ENCODE peak calls at places on chromosome 1, in six cellular contexts. N is aorta, H is tibial nerve, I is A549, B is thoracic aorta, W is heart left ventricle. M is an unnamed sample.

GRCh38 chr1:229221106-229222019 is 49.5 kb upstream of the RAB4A start:
- DNase-seq in H (no peak), I (peak; percentile 53), B (no peak), W (no peak), N (no peak), M (no peak)

GRCh38 chr1:156848461-156849150 is 10.3 kb downstream of the INSRR start:
- DNase-seq in H (no peak), W (no peak), B (no peak), I (no peak), N (peak; percentile 68), M (no peak)

GRCh38 chr1:85555867-85556577 is 24.5 kb upstream of the CCN1 start:
- DNase-seq in W (no peak), H (no peak), I (no peak), B (no peak), N (no peak), M (no peak)

GRCh38 chr1:186835448-186835847 is 6.7 kb downstream of the PLA2G4A start:
- DNase-seq in B (no peak), H (no peak), W (no peak), N (no peak), I (no peak), M (no peak)

GRCh38 chr1:11384170-11384554 is 94.8 kb upstream of the DISP3 start:
- DNase-seq in N (no peak), H (no peak), W (no peak), B (no peak), I (no peak), M (no peak)

GRCh38 chr1:164132001-164132400 is 427.0 kb upstream of the PBX1 start:
- DNase-seq in N (no peak), B (no peak), W (no peak), I (no peak), H (no peak), M (no peak)

GRCh38 chr1:113931456-113931855 is 2.3 kb downstream of the HIPK1 start:
- DNase-seq in W (no peak), N (no peak), I (no peak), H (no peak), B (no peak), M (no peak)

GRCh38 chr1:156889802-156890585 is 3.5 kb upstream of the PEAR1 start:
- DNase-seq in I (peak; percentile 82), N (peak; percentile 86), H (peak; percentile 95), B (peak; percentile 53), W (peak; percentile 74), M (peak; percentile 81)

GRCh38 chr1:119631433-119632102 is 16.5 kb downstream of the ZNF697 start:
- DNase-seq in I (no peak), B (peak; percentile 35), H (peak; percentile 73), W (peak; percentile 94), N (peak; percentile 88), M (peak; percentile 94)

GRCh38 chr1:42936309-42937078 is 22.2 kb downstream of the SLC2A1 start:
- DNase-seq in H (peak; percentile 73), I (no peak), N (no peak), B (no peak), W (no peak), M (no peak)

GRCh38 chr1:176440176-176440575 is 22.8 kb upstream of the PAPPA2 start:
- DNase-seq in N (no peak), B (no peak), H (no peak), I (no peak), W (no peak), M (no peak)
- H3K4me3 ChIP-seq in N (no peak overlapping the region), B (no peak overlapping the region), H (no peak overlapping the region), I (no peak overlapping the region), W (no peak overlapping the region), M (no peak overlapping the region)

DNA sequence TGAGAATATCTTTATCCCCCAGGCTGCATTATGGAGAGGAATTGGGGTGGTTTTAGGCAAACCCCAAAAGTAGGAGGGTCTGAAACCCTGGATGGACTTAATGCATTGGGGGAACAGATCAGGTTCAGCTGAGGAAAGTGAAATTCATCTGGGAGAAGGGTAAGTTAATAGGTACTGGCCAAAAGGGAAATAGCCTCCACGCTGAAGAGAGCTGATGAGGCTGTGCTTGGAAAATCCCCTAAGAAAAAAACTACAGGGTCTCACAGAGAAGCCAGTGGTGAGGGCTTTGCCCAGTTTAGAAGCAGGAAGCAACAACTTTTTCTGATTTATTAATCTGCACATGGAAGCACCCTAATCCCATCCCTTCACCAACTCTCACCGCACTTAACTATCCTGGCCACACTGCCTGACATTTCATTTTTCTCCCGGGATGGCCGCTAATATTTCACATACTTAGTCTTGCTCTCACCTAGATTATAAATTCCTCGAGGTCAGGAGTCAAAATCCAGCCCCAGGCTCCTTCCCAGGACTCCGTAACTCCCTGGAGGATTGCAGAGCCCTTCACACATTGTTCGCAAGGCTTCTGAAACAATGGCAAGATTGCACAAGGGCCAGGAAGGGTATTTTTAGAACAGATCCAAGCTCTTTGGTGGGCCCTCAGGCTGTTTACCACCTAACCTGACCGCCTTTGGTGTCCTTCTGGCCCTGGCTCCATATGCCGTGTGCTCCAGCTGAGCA is 60.9 kb upstream of the TARBP1 start:
- DNase-seq in B (no peak), H (no peak), N (no peak), W (no peak), I (no peak), M (no peak)
- H3K4me1 ChIP-seq in B (peaks cover 78% of the 10 kb centered on the region), H (peaks cover 13% of the 10 kb centered on the region), N (peaks cover 3% of the 10 kb centered on the region), W (peaks cover 76% of the 10 kb centered on the region), I (peaks cover 38% of the 10 kb centered on the region), M (peaks cover 99% of the 10 kb centered on the region)

GRCh38 chr1:15152318-15153183 is 996 bp upstream of the TMEM51 start:
- DNase-seq in I (peak; percentile 87), N (peak; percentile 90), B (peak; percentile 51), W (peak; percentile 91), H (peak; percentile 70), M (peak; percentile 82)
- H3K4me3 ChIP-seq in I (peak overlapping the region; percentile 88), N (peak overlapping the region; percentile 56), B (peak overlapping the region; percentile 84), W (peak overlapping the region; percentile 57), H (peak overlapping the region; percentile 76), M (peak overlapping the region; percentile 87)

GRCh38 chr1:19621274-19621950 is 22.7 kb upstream of the NBL1 start:
- DNase-seq in B (no peak), H (no peak), I (no peak), W (no peak), N (no peak), M (no peak)
- H3K4me1 ChIP-seq in B (peaks cover 38% of the 10 kb centered on the region), H (no peaks in the 10 kb centered on the region), I (peaks cover 22% of the 10 kb centered on the region), W (peaks cover 25% of the 10 kb centered on the region), N (peaks cover 8% of the 10 kb centered on the region), M (peaks cover 52% of the 10 kb centered on the region)

GRCh38 chr1:152109231-152109997 is 5.8 kb downstream of the TCHH start:
- DNase-seq in H (no peak), I (no peak), N (no peak), B (no peak), W (no peak), M (no peak)

GRCh38 chr1:152109998-152110294 is 5.3 kb downstream of the TCHH start:
- DNase-seq in B (no peak), H (no peak), I (no peak), N (no peak), W (no peak), M (no peak)

GRCh38 chr1:152107289-152107983 is 7.8 kb downstream of the TCHH start:
- DNase-seq in I (peak; percentile 30), W (no peak), H (no peak), N (peak; percentile 40), B (no peak), M (no peak)

GRCh38 chr1:152108899-152109222 is 6.4 kb downstream of the TCHH start:
- DNase-seq in B (no peak), W (peak; percentile 28), N (peak; percentile 54), I (no peak), H (no peak), M (no peak)

DNA sequence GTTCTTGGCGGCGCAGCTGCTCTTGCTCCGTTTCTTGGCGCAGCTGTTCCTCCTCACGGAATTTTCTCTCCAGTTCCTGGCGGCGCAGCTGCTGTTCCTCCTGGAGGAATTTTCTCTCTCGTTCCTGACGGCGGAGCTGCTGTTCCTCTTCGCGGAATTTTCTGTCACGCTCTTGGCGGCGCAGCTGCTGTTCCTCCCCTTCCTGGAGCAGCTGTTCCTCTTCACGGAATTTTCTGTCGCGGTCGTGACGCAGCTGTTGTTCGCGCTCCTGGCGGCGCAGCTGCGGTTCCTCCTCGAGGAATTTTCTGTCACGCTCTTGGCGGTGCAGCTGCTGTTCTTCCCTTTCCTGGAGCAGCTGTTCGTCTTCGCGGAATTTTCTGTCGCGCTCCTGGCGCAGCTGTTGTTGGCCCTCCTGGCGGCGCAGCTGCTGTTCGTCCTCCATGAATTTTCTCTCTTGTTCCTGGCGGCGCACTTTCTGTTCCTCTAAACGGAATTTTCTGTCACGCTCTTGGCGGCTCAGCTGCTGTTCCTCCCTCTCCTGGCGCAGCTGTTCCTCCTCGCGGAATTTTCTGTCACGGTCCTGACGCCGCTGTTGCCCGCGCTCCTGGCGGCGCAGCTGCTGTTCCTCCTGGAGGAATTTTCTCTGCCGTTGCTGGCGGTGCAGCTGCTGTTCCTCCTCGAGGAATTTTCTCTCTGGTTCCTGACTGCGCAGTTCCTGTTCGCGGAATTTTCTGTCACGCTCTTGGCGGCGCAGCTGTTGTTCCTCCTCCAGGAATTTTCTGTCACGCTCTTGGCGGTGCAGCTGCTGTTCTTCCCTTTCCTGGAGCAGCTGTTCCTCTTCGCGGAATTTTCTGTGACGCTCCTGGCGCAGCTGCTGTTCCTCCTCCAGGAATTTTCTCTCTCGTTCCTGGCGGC is 7.0 kb downstream of the TCHH start:
- DNase-seq in B (no peak), I (peak; percentile 18), W (peak; percentile 54), N (peak; percentile 58), H (no peak), M (peak; percentile 23)
- H3K4me3 ChIP-seq in B (peak overlapping the region; percentile 77), I (peak overlapping the region; percentile 49), W (no peak overlapping the region), N (no peak overlapping the region), H (peak overlapping the region; percentile 54), M (peak overlapping the region; percentile 67)

DNA sequence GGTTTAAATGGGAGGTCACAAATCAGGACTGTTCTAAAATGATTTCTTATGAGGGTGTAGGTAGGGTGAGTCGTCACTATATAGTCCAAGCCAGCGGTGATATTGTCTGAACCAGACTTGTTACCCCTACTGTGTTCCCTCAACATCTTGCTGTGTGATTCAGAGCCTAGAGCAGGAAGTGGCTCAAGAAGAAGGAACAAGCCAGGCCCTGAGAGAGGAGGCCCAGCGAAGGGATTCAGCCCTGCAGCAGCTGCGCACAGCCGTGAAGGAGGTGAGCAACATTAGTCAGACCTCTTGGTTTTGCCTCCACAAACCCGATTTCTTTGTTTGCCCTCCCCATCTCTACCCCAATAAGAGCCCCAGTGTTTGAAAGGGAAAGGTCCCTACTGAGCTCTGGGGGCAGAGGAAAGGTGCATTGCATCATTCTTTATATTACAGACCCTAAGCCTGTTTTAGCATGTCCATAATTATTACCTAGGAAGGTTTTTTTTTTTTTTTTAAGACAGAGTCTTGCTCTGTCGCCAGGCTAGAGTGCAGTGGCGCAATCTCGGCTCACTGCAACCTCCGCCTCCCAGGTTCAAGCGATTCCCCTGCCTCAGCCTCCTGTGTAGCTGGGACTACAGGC is 5.0 kb upstream of the SH3BGRL3 start:
- DNase-seq in B (no peak), I (no peak), W (peak; percentile 57), N (peak; percentile 72), H (no peak), M (no peak)
- H3K4me1 ChIP-seq in B (peaks cover 43% of the 10 kb centered on the region), I (peaks cover 35% of the 10 kb centered on the region), W (peaks cover 32% of the 10 kb centered on the region), N (no peaks in the 10 kb centered on the region), H (no peaks in the 10 kb centered on the region), M (peaks cover 62% of the 10 kb centered on the region)

GRCh38 chr1:29124366-29125236 is 898 bp upstream of the TMEM200B start:
- DNase-seq in N (peak; percentile 89), W (peak; percentile 82), I (peak; percentile 71), H (peak; percentile 82), B (no peak), M (peak; percentile 79)

GRCh38 chr1:29121951-29122661 is 1.6 kb downstream of the TMEM200B start:
- DNase-seq in B (no peak), I (no peak), W (no peak), N (peak; percentile 74), H (no peak), M (peak; percentile 37)

GRCh38 chr1:29122662-29122986 is 1.1 kb downstream of the TMEM200B start:
- DNase-seq in I (no peak), H (no peak), W (peak; percentile 76), N (peak; percentile 88), B (no peak), M (peak; percentile 69)

GRCh38 chr1:29123871-29124365 is at the start of gene TMEM200B:
- DNase-seq in W (no peak), I (no peak), N (peak; percentile 54), H (no peak), B (no peak), M (peak; percentile 19)

GRCh38 chr1:29122987-29123870 is 474 bp downstream of the TMEM200B start:
- DNase-seq in N (peak; percentile 54), I (no peak), W (no peak), H (no peak), B (no peak), M (peak; percentile 19)
- H3K4me3 ChIP-seq in N (peak overlapping the region; percentile 56), I (peak overlapping the region; percentile 83), W (peak overlapping the region; percentile 80), H (peak overlapping the region; percentile 64), B (peak overlapping the region; percentile 97), M (peak overlapping the region; percentile 86)